ENCODE peak calls at places on chromosomes 13 and 19, in six cellular contexts. L is NCI-H1417; O is activated CD4-positive, alpha-beta T cell treated with anti-CD3 and anti-CD28 coated beads for 4 hours; U is HS-27A; B is CD8-positive, alpha-beta memory T cell; A is EL. E is an unnamed sample.

GRCh38 chr19:11964858-11965645 is at the start of gene ZNF763:
- DNase-seq in L (peak), O (peak), U (peak), B (peak), A (peak), E (peak)

GRCh38 chr19:1471514-1472107 is 7.4 kb downstream of the C19orf25 start:
- DNase-seq in L (no peak), O (no peak), U (no peak), B (no peak), A (peak), E (no peak)

GRCh38 chr19:3049089-3049488 is 13.2 kb downstream of the TLE5 start:
- DNase-seq in L (no peak), O (no peak), U (no peak), B (no peak), A (no peak), E (no peak)

GRCh38 chr19:1904385-1905070 is 671 bp upstream of the ADAT3 start:
- DNase-seq in L (peak), O (no peak), U (no peak), B (no peak), A (no peak), E (peak)

GRCh38 chr19:5356428-5356827 is 15.8 kb upstream of the PTPRS start:
- DNase-seq in L (no peak), O (no peak), U (no peak), B (no peak), A (no peak), E (no peak)

GRCh38 chr19:14023404-14024235 is 4.3 kb upstream of the RLN3 start:
- DNase-seq in L (peak), O (no peak), U (no peak), B (no peak), A (peak), E (peak)

GRCh38 chr13:96020155-96020575 is 33.0 kb downstream of the UGGT2 start:
- DNase-seq in L (peak), O (no peak), U (no peak), B (no peak), A (peak), E (no peak)

GRCh38 chr19:17862711-17863519 is 3.2 kb downstream of the RPL18A start:
- DNase-seq in L (no peak), O (no peak), U (no peak), B (no peak), A (no peak), E (peak)

GRCh38 chr19:50977626-50978025 is 6.1 kb downstream of the KLK7 start:
- DNase-seq in L (no peak), O (no peak), U (no peak), B (no peak), A (no peak), E (no peak)

GRCh38 chr13:22285867-22286632 is 615.2 kb downstream of the FGF9 start:
- DNase-seq in L (no peak), O (no peak), U (no peak), B (no peak), A (no peak), E (no peak)

GRCh38 chr13:64397699-64398098 is 2832.4 kb downstream of the PCDH9 start:
- DNase-seq in L (no peak), O (no peak), U (no peak), B (no peak), A (peak), E (no peak)

GRCh38 chr19:792361-792885 is 4.8 kb upstream of the PTBP1 start:
- DNase-seq in L (no peak), O (no peak), U (no peak), B (no peak), A (no peak), E (no peak)

GRCh38 chr19:29503785-29504184 is 22.0 kb upstream of the VSTM2B start:
- DNase-seq in L (no peak), O (no peak), U (no peak), B (no peak), A (no peak), E (no peak)

GRCh38 chr13:78820541-78820940 is 161.6 kb upstream of the OBI1 start:
- DNase-seq in L (no peak), O (no peak), U (no peak), B (no peak), A (no peak), E (no peak)

GRCh38 chr19:53704011-53704410 is 72.2 kb downstream of the DPRX start:
- DNase-seq in L (no peak), O (no peak), U (no peak), B (no peak), A (no peak), E (no peak)

GRCh38 chr13:92463134-92463533 is 763.5 kb upstream of the GPC6 start:
- DNase-seq in L (peak), O (no peak), U (no peak), B (no peak), A (no peak), E (no peak)

GRCh38 chr13:75760182-75760981 is 124.3 kb downstream of the LMO7 start:
- DNase-seq in L (peak), O (no peak), U (no peak), B (no peak), A (no peak), E (peak)

GRCh38 chr19:18670313-18670712 is 13.2 kb upstream of the CRTC1 start:
- DNase-seq in L (no peak), O (no peak), U (no peak), B (no peak), A (no peak), E (no peak)

GRCh38 chr19:2462635-2463421 is 6.1 kb upstream of the LMNB2 start:
- DNase-seq in L (peak), O (no peak), U (no peak), B (no peak), A (peak), E (no peak)

GRCh38 chr13:39073983-39074382 is 35.7 kb downstream of the NHLRC3 start:
- DNase-seq in L (no peak), O (no peak), U (no peak), B (no peak), A (no peak), E (no peak)

GRCh38 chr13:48403151-48403631 is 9.7 kb downstream of the LPAR6 start:
- DNase-seq in L (no peak), O (no peak), U (no peak), B (no peak), A (no peak), E (no peak)

GRCh38 chr13:33872005-33872351 is 54.0 kb downstream of the RFC3 start:
- DNase-seq in L (no peak), O (no peak), U (no peak), B (no peak), A (no peak), E (no peak)

GRCh38 chr19:13744179-13744578 is 20.1 kb upstream of the MRI1 start:
- DNase-seq in L (no peak), O (no peak), U (no peak), B (no peak), A (no peak), E (no peak)

GRCh38 chr19:13953021-13953531 is 767 bp downstream of the DCAF15 start:
- DNase-seq in L (no peak), O (no peak), U (no peak), B (no peak), A (peak), E (peak)